ENCODE peak calls at places on chromosomes 4 and X, in four cellular contexts. A is GM23248; M is stimulated activated CD8-positive, alpha-beta memory T cell treated with anti-CD3 and anti-CD28 coated beads, Interleukin-2, amount 100 ng/mL, for 1 hour; V is right atrium auricular region. G is an unnamed sample.

GRCh38 chr4:14218641-14219040 is 591.1 kb upstream of the BOD1L1 start:
- DNase-seq in A (no peak), M (no peak), V (no peak), G (no peak)

GRCh38 chrX:33086886-33087285 is 124.5 kb downstream of the DMD start:
- DNase-seq in A (no peak), M (no peak), V (no peak), G (no peak)

GRCh38 chr4:123127865-123128264 is 205.5 kb upstream of the NUDT6 start:
- DNase-seq in A (no peak), M (no peak), V (no peak), G (no peak)

GRCh38 chrX:127873637-127874036 is 178.6 kb downstream of the ACTRT1 start:
- DNase-seq in A (no peak), M (no peak), V (no peak), G (no peak)

GRCh38 chr4:15479089-15479912 is 9.6 kb downstream of the CC2D2A start:
- DNase-seq in A (peak), M (no peak), V (no peak), G (peak)

GRCh38 chrX:26558719-26559386 is 342.9 kb downstream of the MAGEB5 start:
- DNase-seq in A (no peak), M (no peak), V (no peak), G (no peak)

GRCh38 chrX:153469811-153470410 is 465 bp downstream of the HAUS7 start:
- DNase-seq in A (peak), M (peak), V (no peak), G (peak)

GRCh38 chrX:129788527-129788926 is 8.8 kb downstream of the SASH3 start:
- DNase-seq in A (no peak), M (no peak), V (no peak), G (no peak)

GRCh38 chr4:15343581-15343980 is 84.3 kb upstream of the C1QTNF7 start:
- DNase-seq in A (no peak), M (no peak), V (no peak), G (peak)

GRCh38 chr4:77174426-77174825 is 17.4 kb downstream of the CCNG2 start:
- DNase-seq in A (peak), M (no peak), V (no peak), G (peak)

GRCh38 chrX:65706041-65706828 is 38.8 kb downstream of the MSN start:
- DNase-seq in A (peak), M (no peak), V (peak), G (peak)

GRCh38 chr4:166687828-166688227 is 546.5 kb downstream of the SPOCK3 start:
- DNase-seq in A (no peak), M (no peak), V (no peak), G (no peak)

GRCh38 chrX:9467751-9468150 is 2.9 kb downstream of the TBL1X start:
- DNase-seq in A (no peak), M (no peak), V (no peak), G (no peak)

GRCh38 chr4:177229331-177229730 is 80.3 kb upstream of the NEIL3 start:
- DNase-seq in A (peak), M (no peak), V (no peak), G (peak)

GRCh38 chr4:150973626-150974250 is 41.3 kb downstream of the LRBA start:
- DNase-seq in A (peak), M (no peak), V (no peak), G (no peak)

GRCh38 chrX:17374619-17375360 is at the start of gene NHS:
- DNase-seq in A (peak), M (no peak), V (peak), G (peak)

GRCh38 chr4:38085394-38086150 is 125.4 kb downstream of the PTTG2 start:
- DNase-seq in A (peak), M (no peak), V (no peak), G (no peak)

GRCh38 chr4:38075370-38076152 is 115.4 kb downstream of the PTTG2 start:
- DNase-seq in A (peak), M (no peak), V (no peak), G (peak)

GRCh38 chr4:88599298-88599697 is 7.0 kb downstream of the HERC3 start:
- DNase-seq in A (peak), M (no peak), V (no peak), G (peak)

GRCh38 chr4:127249066-127249766 is 383.5 kb upstream of the INTU start:
- DNase-seq in A (peak), M (no peak), V (no peak), G (peak)

GRCh38 chrX:52217494-52218160 is 32.9 kb downstream of the MAGED4 start:
- DNase-seq in A (no peak), M (no peak), V (no peak), G (no peak)

GRCh38 chrX:30488092-30488491 is 89.5 kb downstream of the TASL start:
- DNase-seq in A (peak), M (no peak), V (no peak), G (peak)

GRCh38 chrX:136039968-136040367 is 54.7 kb downstream of the SLC9A6 start:
- DNase-seq in A (peak), M (no peak), V (no peak), G (no peak)

GRCh38 chr4:26431461-26432165 is 58.7 kb downstream of the CCKAR start:
- DNase-seq in A (no peak), M (no peak), V (no peak), G (no peak)

GRCh38 chr4:174204194-174204831 is 79.2 kb downstream of the FBXO8 start:
- DNase-seq in A (no peak), M (no peak), V (no peak), G (no peak)

GRCh38 chrX:46327229-46328081 is 217.8 kb downstream of the ZNF674 start:
- DNase-seq in A (peak), M (no peak), V (no peak), G (no peak)

GRCh38 chr4:96809563-96809962 is 969.7 kb downstream of the PDHA2 start:
- DNase-seq in A (no peak), M (no peak), V (no peak), G (no peak)

GRCh38 chr4:96753216-96753615 is 913.3 kb downstream of the PDHA2 start:
- DNase-seq in A (no peak), M (no peak), V (no peak), G (no peak)

GRCh38 chr4:80265571-80266266 is 745 bp upstream of the FGF5 start:
- DNase-seq in A (peak), M (no peak), V (no peak), G (peak)

GRCh38 chrX:133475953-133476352 is 60.7 kb upstream of the GPC4 start:
- DNase-seq in A (no peak), M (no peak), V (no peak), G (no peak)